ENCODE peak calls at places on chromosomes 3 and 15, in seven cellular contexts. Y, N, W, L, O, H and R are unnamed samples.

GRCh38 chr3:63278171-63278999 is at the start of gene SYNPR:
- DNase-seq in O (no peak), Y (no peak), L (no peak), H (no peak), N (no peak), W (no peak), R (no peak)

GRCh38 chr3:35954365-35954764 is 315.0 kb downstream of the ARPP21 start:
- DNase-seq in L (no peak), W (no peak), Y (no peak), H (no peak), O (no peak), N (no peak), R (no peak)

GRCh38 chr15:89822951-89823701 is 8.5 kb upstream of the ANPEP start:
- DNase-seq in O (no peak), H (no peak), N (no peak), L (no peak), Y (no peak), W (no peak), R (no peak)

GRCh38 chr3:55792010-55792409 is 304.9 kb upstream of the WNT5A start:
- DNase-seq in O (no peak), H (no peak), N (no peak), Y (no peak), L (no peak), W (no peak), R (no peak)

GRCh38 chr15:82186748-82187415 is 75.7 kb downstream of the EFL1 start:
- DNase-seq in Y (no peak), O (no peak), N (no peak), H (no peak), W (no peak), L (no peak), R (no peak)

GRCh38 chr15:98025237-98025636 is 64.7 kb downstream of the ARRDC4 start:
- DNase-seq in L (peak; percentile 38), Y (no peak), H (no peak), W (no peak), N (no peak), O (no peak), R (no peak)

GRCh38 chr3:16917980-16918682 is 33.4 kb downstream of the PLCL2 start:
- DNase-seq in O (no peak), H (no peak), W (no peak), L (no peak), Y (no peak), N (no peak), R (no peak)

GRCh38 chr3:133535971-133536634 is 37.4 kb upstream of the CDV3 start:
- DNase-seq in W (no peak), Y (no peak), O (no peak), H (no peak), L (peak; percentile 88), N (no peak), R (no peak)

GRCh38 chr3:108133858-108134554 is 43.2 kb upstream of the CD47 start:
- DNase-seq in N (peak; percentile 81), Y (no peak), L (no peak), W (no peak), O (no peak), H (no peak), R (no peak)

GRCh38 chr3:29644261-29644660 is 363.4 kb downstream of the RBMS3 start:
- DNase-seq in W (no peak), Y (no peak), L (no peak), H (no peak), N (peak; percentile 4), O (no peak), R (no peak)

GRCh38 chr3:106007512-106007911 is 138.7 kb upstream of the CBLB start:
- DNase-seq in W (no peak), Y (no peak), L (no peak), N (no peak), O (no peak), H (no peak), R (no peak)